ENCODE peak calls at places on chromosome 18, in ten cellular contexts. One of them, this sample, is unnamed.
A peak's percentile ranks its signal among the peaks of the same experiment; 100 is the strongest.

GRCh38 chr18:22106536-22107292 is 62.7 kb upstream of the GATA6 start:
- DNase-seq in nephron progenitor cell: no peak
- DNase-seq in HEK293T: no peak
- DNase-seq in hippocampal formation: no peak
- DNase-seq in SK-N-SH: no peak
- DNase-seq in lung: no peak
- DNase-seq in activated CD4-positive, CD25-positive, alpha-beta regulatory T cell treated with anti-CD3 and anti-CD28 coated beads, Interleukin-2, amount 50 U/mL, for 72 hours: no peak
- DNase-seq in aorta: no peak
- DNase-seq in endothelial cell: no peak
- DNase-seq in midbrain: no peak
- DNase-seq in this sample: no peak

GRCh38 chr18:37304012-37304680 is 261.5 kb downstream of the CELF4 start:
- DNase-seq in nephron progenitor cell: no peak
- DNase-seq in HEK293T: no peak
- DNase-seq in hippocampal formation: no peak
- DNase-seq in SK-N-SH: peak; percentile 50
- DNase-seq in lung: no peak
- DNase-seq in activated CD4-positive, CD25-positive, alpha-beta regulatory T cell treated with anti-CD3 and anti-CD28 coated beads, Interleukin-2, amount 50 U/mL, for 72 hours: no peak
- DNase-seq in aorta: no peak
- DNase-seq in endothelial cell: no peak
- DNase-seq in midbrain: no peak
- DNase-seq in this sample: no peak

GRCh38 chr18:52499646-52500045 is 159.6 kb downstream of the DCC start:
- DNase-seq in nephron progenitor cell: no peak
- DNase-seq in HEK293T: no peak
- DNase-seq in hippocampal formation: no peak
- DNase-seq in SK-N-SH: no peak
- DNase-seq in lung: no peak
- DNase-seq in activated CD4-positive, CD25-positive, alpha-beta regulatory T cell treated with anti-CD3 and anti-CD28 coated beads, Interleukin-2, amount 50 U/mL, for 72 hours: no peak
- DNase-seq in aorta: no peak
- DNase-seq in endothelial cell: no peak
- DNase-seq in midbrain: no peak
- DNase-seq in this sample: no peak

GRCh38 chr18:48841381-48842258 is 109.1 kb downstream of the SMAD7 start:
- DNase-seq in nephron progenitor cell: no peak
- DNase-seq in HEK293T: no peak
- DNase-seq in hippocampal formation: peak; percentile 43
- DNase-seq in SK-N-SH: peak; percentile 77
- DNase-seq in lung: peak; percentile 55
- DNase-seq in activated CD4-positive, CD25-positive, alpha-beta regulatory T cell treated with anti-CD3 and anti-CD28 coated beads, Interleukin-2, amount 50 U/mL, for 72 hours: no peak
- DNase-seq in aorta: peak; percentile 88
- DNase-seq in endothelial cell: peak; percentile 24
- DNase-seq in midbrain: peak; percentile 28
- DNase-seq in this sample: no peak

GRCh38 chr18:39274535-39274934 is 1708.9 kb upstream of the CELF4 start:
- DNase-seq in nephron progenitor cell: no peak
- DNase-seq in HEK293T: no peak
- DNase-seq in hippocampal formation: no peak
- DNase-seq in SK-N-SH: no peak
- DNase-seq in lung: no peak
- DNase-seq in activated CD4-positive, CD25-positive, alpha-beta regulatory T cell treated with anti-CD3 and anti-CD28 coated beads, Interleukin-2, amount 50 U/mL, for 72 hours: no peak
- DNase-seq in aorta: no peak
- DNase-seq in endothelial cell: no peak
- DNase-seq in midbrain: no peak
- DNase-seq in this sample: no peak

GRCh38 chr18:76518543-76519155 is 23.6 kb upstream of the ZNF516 start:
- DNase-seq in nephron progenitor cell: peak; percentile 75
- DNase-seq in HEK293T: peak; percentile 40
- DNase-seq in hippocampal formation: peak; percentile 33
- DNase-seq in SK-N-SH: no peak
- DNase-seq in lung: no peak
- DNase-seq in activated CD4-positive, CD25-positive, alpha-beta regulatory T cell treated with anti-CD3 and anti-CD28 coated beads, Interleukin-2, amount 50 U/mL, for 72 hours: no peak
- DNase-seq in aorta: peak; percentile 82
- DNase-seq in endothelial cell: peak; percentile 58
- DNase-seq in midbrain: no peak
- DNase-seq in this sample: peak; percentile 17

GRCh38 chr18:55031979-55032378 is 72.7 kb upstream of the CCDC68 start:
- DNase-seq in nephron progenitor cell: no peak
- DNase-seq in HEK293T: no peak
- DNase-seq in hippocampal formation: no peak
- DNase-seq in SK-N-SH: no peak
- DNase-seq in lung: no peak
- DNase-seq in activated CD4-positive, CD25-positive, alpha-beta regulatory T cell treated with anti-CD3 and anti-CD28 coated beads, Interleukin-2, amount 50 U/mL, for 72 hours: no peak
- DNase-seq in aorta: no peak
- DNase-seq in endothelial cell: no peak
- DNase-seq in midbrain: no peak
- DNase-seq in this sample: no peak

GRCh38 chr18:79727211-79727610 is 47.6 kb downstream of the CTDP1 start:
- DNase-seq in nephron progenitor cell: no peak
- DNase-seq in HEK293T: no peak
- DNase-seq in hippocampal formation: no peak
- DNase-seq in SK-N-SH: no peak
- DNase-seq in lung: no peak
- DNase-seq in activated CD4-positive, CD25-positive, alpha-beta regulatory T cell treated with anti-CD3 and anti-CD28 coated beads, Interleukin-2, amount 50 U/mL, for 72 hours: no peak
- DNase-seq in aorta: no peak
- DNase-seq in endothelial cell: no peak
- DNase-seq in midbrain: no peak
- DNase-seq in this sample: no peak

GRCh38 chr18:23573948-23574431 is 12.3 kb downstream of the NPC1 start:
- DNase-seq in nephron progenitor cell: no peak
- DNase-seq in HEK293T: no peak
- DNase-seq in hippocampal formation: no peak
- DNase-seq in SK-N-SH: no peak
- DNase-seq in lung: peak; percentile 70
- DNase-seq in activated CD4-positive, CD25-positive, alpha-beta regulatory T cell treated with anti-CD3 and anti-CD28 coated beads, Interleukin-2, amount 50 U/mL, for 72 hours: peak; percentile 42
- DNase-seq in aorta: no peak
- DNase-seq in endothelial cell: no peak
- DNase-seq in midbrain: no peak
- DNase-seq in this sample: no peak

GRCh38 chr18:77086034-77086433 is 46.5 kb downstream of the MBP start:
- DNase-seq in nephron progenitor cell: no peak
- DNase-seq in HEK293T: no peak
- DNase-seq in hippocampal formation: no peak
- DNase-seq in SK-N-SH: no peak
- DNase-seq in lung: no peak
- DNase-seq in activated CD4-positive, CD25-positive, alpha-beta regulatory T cell treated with anti-CD3 and anti-CD28 coated beads, Interleukin-2, amount 50 U/mL, for 72 hours: no peak
- DNase-seq in aorta: no peak
- DNase-seq in endothelial cell: no peak
- DNase-seq in midbrain: no peak
- DNase-seq in this sample: no peak

GRCh38 chr18:65227970-65228369 is 522.8 kb upstream of the CDH7 start:
- DNase-seq in nephron progenitor cell: no peak
- DNase-seq in HEK293T: no peak
- DNase-seq in hippocampal formation: no peak
- DNase-seq in SK-N-SH: no peak
- DNase-seq in lung: no peak
- DNase-seq in activated CD4-positive, CD25-positive, alpha-beta regulatory T cell treated with anti-CD3 and anti-CD28 coated beads, Interleukin-2, amount 50 U/mL, for 72 hours: no peak
- DNase-seq in aorta: no peak
- DNase-seq in endothelial cell: no peak
- DNase-seq in midbrain: no peak
- DNase-seq in this sample: no peak

GRCh38 chr18:35024196-35024595 is 17.0 kb upstream of the MAPRE2 start:
- DNase-seq in nephron progenitor cell: no peak
- DNase-seq in HEK293T: no peak
- DNase-seq in hippocampal formation: no peak
- DNase-seq in SK-N-SH: no peak
- DNase-seq in lung: no peak
- DNase-seq in activated CD4-positive, CD25-positive, alpha-beta regulatory T cell treated with anti-CD3 and anti-CD28 coated beads, Interleukin-2, amount 50 U/mL, for 72 hours: no peak
- DNase-seq in aorta: no peak
- DNase-seq in endothelial cell: no peak
- DNase-seq in midbrain: no peak
- DNase-seq in this sample: no peak

GRCh38 chr18:23669804-23670203 is 7.1 kb upstream of the ANKRD29 start:
- DNase-seq in nephron progenitor cell: no peak
- DNase-seq in HEK293T: no peak
- DNase-seq in hippocampal formation: no peak
- DNase-seq in SK-N-SH: no peak
- DNase-seq in lung: no peak
- DNase-seq in activated CD4-positive, CD25-positive, alpha-beta regulatory T cell treated with anti-CD3 and anti-CD28 coated beads, Interleukin-2, amount 50 U/mL, for 72 hours: no peak
- DNase-seq in aorta: no peak
- DNase-seq in endothelial cell: no peak
- DNase-seq in midbrain: no peak
- DNase-seq in this sample: no peak

GRCh38 chr18:54671291-54671881 is 80.3 kb downstream of the DYNAP start:
- DNase-seq in nephron progenitor cell: no peak
- DNase-seq in HEK293T: peak; percentile 5
- DNase-seq in hippocampal formation: no peak
- DNase-seq in SK-N-SH: peak; percentile 39
- DNase-seq in lung: no peak
- DNase-seq in activated CD4-positive, CD25-positive, alpha-beta regulatory T cell treated with anti-CD3 and anti-CD28 coated beads, Interleukin-2, amount 50 U/mL, for 72 hours: no peak
- DNase-seq in aorta: no peak
- DNase-seq in endothelial cell: no peak
- DNase-seq in midbrain: peak; percentile 53
- DNase-seq in this sample: no peak

GRCh38 chr18:13612111-13612997 is 114.0 kb downstream of the FAM210A start:
- DNase-seq in nephron progenitor cell: no peak
- DNase-seq in HEK293T: no peak
- DNase-seq in hippocampal formation: peak; percentile 71
- DNase-seq in SK-N-SH: peak; percentile 67
- DNase-seq in lung: no peak
- DNase-seq in activated CD4-positive, CD25-positive, alpha-beta regulatory T cell treated with anti-CD3 and anti-CD28 coated beads, Interleukin-2, amount 50 U/mL, for 72 hours: peak; percentile 61
- DNase-seq in aorta: no peak
- DNase-seq in endothelial cell: no peak
- DNase-seq in midbrain: peak; percentile 70
- DNase-seq in this sample: no peak

GRCh38 chr18:71431171-71431570 is 1113.0 kb downstream of the CBLN2 start:
- DNase-seq in nephron progenitor cell: no peak
- DNase-seq in HEK293T: no peak
- DNase-seq in hippocampal formation: peak; percentile 16
- DNase-seq in SK-N-SH: no peak
- DNase-seq in lung: no peak
- DNase-seq in activated CD4-positive, CD25-positive, alpha-beta regulatory T cell treated with anti-CD3 and anti-CD28 coated beads, Interleukin-2, amount 50 U/mL, for 72 hours: no peak
- DNase-seq in aorta: no peak
- DNase-seq in endothelial cell: no peak
- DNase-seq in midbrain: peak; percentile 45
- DNase-seq in this sample: no peak

GRCh38 chr18:23920054-23920453 is 94.5 kb upstream of the TTC39C start:
- DNase-seq in nephron progenitor cell: no peak
- DNase-seq in HEK293T: no peak
- DNase-seq in hippocampal formation: no peak
- DNase-seq in SK-N-SH: no peak
- DNase-seq in lung: no peak
- DNase-seq in activated CD4-positive, CD25-positive, alpha-beta regulatory T cell treated with anti-CD3 and anti-CD28 coated beads, Interleukin-2, amount 50 U/mL, for 72 hours: no peak
- DNase-seq in aorta: no peak
- DNase-seq in endothelial cell: no peak
- DNase-seq in midbrain: no peak
- DNase-seq in this sample: no peak

GRCh38 chr18:35605686-35606417 is 24.3 kb downstream of the GALNT1 start:
- DNase-seq in nephron progenitor cell: no peak
- DNase-seq in HEK293T: no peak
- DNase-seq in hippocampal formation: no peak
- DNase-seq in SK-N-SH: no peak
- DNase-seq in lung: no peak
- DNase-seq in activated CD4-positive, CD25-positive, alpha-beta regulatory T cell treated with anti-CD3 and anti-CD28 coated beads, Interleukin-2, amount 50 U/mL, for 72 hours: no peak
- DNase-seq in aorta: no peak
- DNase-seq in endothelial cell: no peak
- DNase-seq in midbrain: no peak
- DNase-seq in this sample: no peak

GRCh38 chr18:26436176-26437031 is 111.9 kb downstream of the KCTD1 start:
- DNase-seq in nephron progenitor cell: peak; percentile 18
- DNase-seq in HEK293T: no peak
- DNase-seq in hippocampal formation: no peak
- DNase-seq in SK-N-SH: no peak
- DNase-seq in lung: no peak
- DNase-seq in activated CD4-positive, CD25-positive, alpha-beta regulatory T cell treated with anti-CD3 and anti-CD28 coated beads, Interleukin-2, amount 50 U/mL, for 72 hours: no peak
- DNase-seq in aorta: no peak
- DNase-seq in endothelial cell: no peak
- DNase-seq in midbrain: no peak
- DNase-seq in this sample: no peak

GRCh38 chr18:74289137-74289536 is 2.6 kb downstream of the CYB5A start:
- DNase-seq in nephron progenitor cell: no peak
- DNase-seq in HEK293T: no peak
- DNase-seq in hippocampal formation: no peak
- DNase-seq in SK-N-SH: no peak
- DNase-seq in lung: no peak
- DNase-seq in activated CD4-positive, CD25-positive, alpha-beta regulatory T cell treated with anti-CD3 and anti-CD28 coated beads, Interleukin-2, amount 50 U/mL, for 72 hours: no peak
- DNase-seq in aorta: no peak
- DNase-seq in endothelial cell: no peak
- DNase-seq in midbrain: no peak
- DNase-seq in this sample: no peak

GRCh38 chr18:74665905-74666304 is 68.2 kb downstream of the ZNF407 start:
- DNase-seq in nephron progenitor cell: no peak
- DNase-seq in HEK293T: no peak
- DNase-seq in hippocampal formation: no peak
- DNase-seq in SK-N-SH: no peak
- DNase-seq in lung: no peak
- DNase-seq in activated CD4-positive, CD25-positive, alpha-beta regulatory T cell treated with anti-CD3 and anti-CD28 coated beads, Interleukin-2, amount 50 U/mL, for 72 hours: no peak
- DNase-seq in aorta: no peak
- DNase-seq in endothelial cell: no peak
- DNase-seq in midbrain: no peak
- DNase-seq in this sample: no peak

GRCh38 chr18:50340078-50340477 is 34.8 kb upstream of the SKA1 start:
- DNase-seq in nephron progenitor cell: peak; percentile 7
- DNase-seq in HEK293T: no peak
- DNase-seq in hippocampal formation: no peak
- DNase-seq in SK-N-SH: no peak
- DNase-seq in lung: no peak
- DNase-seq in activated CD4-positive, CD25-positive, alpha-beta regulatory T cell treated with anti-CD3 and anti-CD28 coated beads, Interleukin-2, amount 50 U/mL, for 72 hours: no peak
- DNase-seq in aorta: no peak
- DNase-seq in endothelial cell: no peak
- DNase-seq in midbrain: no peak
- DNase-seq in this sample: no peak

GRCh38 chr18:62453864-62454263 is 69.0 kb upstream of the ZCCHC2 start:
- DNase-seq in nephron progenitor cell: no peak
- DNase-seq in HEK293T: no peak
- DNase-seq in hippocampal formation: no peak
- DNase-seq in SK-N-SH: no peak
- DNase-seq in lung: peak; percentile 24
- DNase-seq in activated CD4-positive, CD25-positive, alpha-beta regulatory T cell treated with anti-CD3 and anti-CD28 coated beads, Interleukin-2, amount 50 U/mL, for 72 hours: no peak
- DNase-seq in aorta: no peak
- DNase-seq in endothelial cell: no peak
- DNase-seq in midbrain: no peak
- DNase-seq in this sample: no peak

GRCh38 chr18:57668021-57668420 is 46.4 kb upstream of the NARS1 start:
- DNase-seq in nephron progenitor cell: no peak
- DNase-seq in HEK293T: no peak
- DNase-seq in hippocampal formation: no peak
- DNase-seq in SK-N-SH: no peak
- DNase-seq in lung: no peak
- DNase-seq in activated CD4-positive, CD25-positive, alpha-beta regulatory T cell treated with anti-CD3 and anti-CD28 coated beads, Interleukin-2, amount 50 U/mL, for 72 hours: no peak
- DNase-seq in aorta: no peak
- DNase-seq in endothelial cell: peak; percentile 12
- DNase-seq in midbrain: no peak
- DNase-seq in this sample: no peak

This sample was measured in thyroid gland.